ENCODE peak calls at places on chromosomes 2 and 18, in nine cellular contexts. N is AG04450; A is right lobe of liver; Q is tibial artery; K is WERI-Rb-1; J is GM23338; P is adrenal gland; V is CD8-positive, alpha-beta memory T cell; X is kidney. E is an unnamed sample.

GRCh38 chr2:42448163-42448562 is 45.6 kb downstream of the KCNG3 start:
- DNase-seq in N (no peak), A (no peak), Q (no peak), K (no peak), J (no peak), P (no peak), V (no peak), X (no peak), E (no peak)

GRCh38 chr2:106159867-106160785 is 34.0 kb downstream of the UXS1 start:
- DNase-seq in N (no peak), A (no peak), Q (no peak), K (no peak), J (peak; percentile 34), P (no peak), V (peak; percentile 25), X (no peak), E (no peak)

GRCh38 chr18:31497711-31498449 is at the start of gene DSG2:
- DNase-seq in N (no peak), A (peak; percentile 92), Q (no peak), K (peak; percentile 71), J (peak; percentile 90), P (peak; percentile 54), V (no peak), X (peak; percentile 92), E (peak; percentile 89)

GRCh38 chr2:129929321-129930290 is 49.9 kb upstream of the RAB6C start:
- DNase-seq in N (no peak), A (peak; percentile 27), Q (no peak), K (no peak), J (no peak), P (no peak), V (no peak), X (no peak), E (no peak)

GRCh38 chr2:172284209-172284608 is 143.2 kb upstream of the ITGA6 start:
- DNase-seq in N (no peak), A (no peak), Q (no peak), K (no peak), J (no peak), P (no peak), V (no peak), X (no peak), E (no peak)

GRCh38 chr2:15789381-15790062 is 150.8 kb upstream of the MYCN start:
- DNase-seq in N (no peak), A (no peak), Q (no peak), K (no peak), J (no peak), P (no peak), V (no peak), X (no peak), E (no peak)

GRCh38 chr2:191165190-191165643 is 14.4 kb upstream of the STAT4 start:
- DNase-seq in N (no peak), A (no peak), Q (no peak), K (peak; percentile 15), J (peak; percentile 78), P (no peak), V (no peak), X (no peak), E (peak; percentile 16)

GRCh38 chr2:43054367-43054766 is 172.0 kb downstream of the ZFP36L2 start:
- DNase-seq in N (no peak), A (no peak), Q (no peak), K (peak; percentile 52), J (no peak), P (no peak), V (no peak), X (no peak), E (no peak)

GRCh38 chr2:167181134-167181533 is 292.9 kb downstream of the XIRP2 start:
- DNase-seq in N (no peak), A (no peak), Q (no peak), K (no peak), J (no peak), P (no peak), V (no peak), X (no peak), E (no peak)

GRCh38 chr2:185738679-185739472 is at the start of gene FSIP2:
- DNase-seq in N (no peak), A (peak; percentile 69), Q (peak; percentile 20), K (peak; percentile 92), J (peak; percentile 94), P (peak; percentile 79), V (no peak), X (peak; percentile 81), E (peak; percentile 91)

GRCh38 chr2:9373047-9373446 is 50.3 kb downstream of the ITGB1BP1 start:
- DNase-seq in N (no peak), A (no peak), Q (no peak), K (no peak), J (no peak), P (no peak), V (no peak), X (peak; percentile 93), E (no peak)

DNA sequence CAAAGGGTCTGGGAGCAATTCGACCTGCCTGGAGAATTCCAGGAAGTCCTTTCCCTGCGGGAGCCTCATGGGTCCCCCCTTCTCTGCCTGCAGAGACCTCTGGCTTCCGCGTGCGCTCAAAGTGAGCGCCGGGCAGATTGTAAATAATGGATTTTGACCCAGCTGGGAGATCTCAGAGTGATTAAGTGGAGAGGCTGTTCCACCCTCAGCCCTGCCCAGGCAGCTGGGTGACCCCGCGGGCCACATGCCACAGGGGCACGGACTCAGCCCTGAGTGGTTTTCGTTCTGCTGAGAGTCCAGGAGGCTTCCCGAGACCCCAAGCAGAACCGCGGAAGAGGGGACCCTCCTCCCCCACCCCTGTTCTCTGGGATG is 1.2 kb downstream of the KCNG2 start:
- DNase-seq in N (no peak), A (no peak), Q (no peak), K (peak; percentile 75), J (peak; percentile 65), P (no peak), V (no peak), X (peak; percentile 53), E (no peak)
- H3K4me3 ChIP-seq in N (peak overlapping the region; percentile 46), A (no peak overlapping the region), Q (no peak overlapping the region), K (peak overlapping the region; percentile 70), J (peak overlapping the region; percentile 72), P (no peak overlapping the region), V (no peak overlapping the region), X (no peak overlapping the region), E (no peak overlapping the region)

GRCh38 chr18:79626905-79627749 is 52.5 kb upstream of the CTDP1 start:
- DNase-seq in N (no peak), A (peak; percentile 16), Q (no peak), K (no peak), J (no peak), P (no peak), V (no peak), X (peak; percentile 72), E (no peak)

GRCh38 chr18:79621501-79621900 is 58.1 kb upstream of the CTDP1 start:
- DNase-seq in N (no peak), A (no peak), Q (no peak), K (no peak), J (no peak), P (no peak), V (no peak), X (peak; percentile 49), E (no peak)

GRCh38 chr18:79625924-79626561 is 53.6 kb upstream of the CTDP1 start:
- DNase-seq in N (no peak), A (peak; percentile 36), Q (no peak), K (no peak), J (no peak), P (no peak), V (no peak), X (peak; percentile 56), E (peak; percentile 6)

GRCh38 chr18:79625195-79625923 is 54.2 kb upstream of the CTDP1 start:
- DNase-seq in N (no peak), A (peak; percentile 18), Q (peak; percentile 40), K (no peak), J (no peak), P (no peak), V (no peak), X (peak; percentile 36), E (peak; percentile 5)

DNA sequence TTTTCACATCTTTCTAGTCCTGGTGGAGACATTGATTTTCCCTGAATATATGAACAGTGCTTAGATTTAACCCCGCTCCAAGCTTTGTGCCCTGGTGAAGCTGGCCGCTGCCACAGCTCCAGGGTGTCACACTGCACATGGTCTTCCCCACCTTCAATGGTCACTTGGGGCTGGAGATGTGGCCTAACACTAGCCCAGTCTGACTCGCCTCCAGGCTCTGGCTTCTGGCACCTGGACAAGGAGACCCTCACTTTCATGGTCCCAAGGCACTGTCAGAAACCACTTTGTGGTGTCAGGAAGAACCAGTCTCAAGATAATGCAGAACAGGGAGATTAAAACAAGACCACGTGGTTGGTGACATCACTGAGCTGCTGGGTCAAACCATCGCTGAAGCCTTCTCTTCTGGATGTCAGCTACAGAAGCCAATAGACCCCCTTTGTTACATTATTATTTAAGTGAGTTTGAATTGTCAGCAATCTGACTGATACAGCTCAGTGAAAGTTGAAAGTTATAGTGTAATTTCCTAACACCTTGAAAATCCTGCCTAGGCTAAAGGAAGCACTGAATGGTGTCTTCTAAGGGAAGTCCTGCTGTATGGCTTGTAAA is 55.1 kb upstream of the CTDP1 start:
- DNase-seq in N (no peak), A (peak; percentile 23), Q (no peak), K (no peak), J (no peak), P (no peak), V (no peak), X (peak; percentile 44), E (peak; percentile 7)
- H3K27ac ChIP-seq in N (no peak overlapping the region), A (no peak overlapping the region), Q (no peak overlapping the region), K (no peak overlapping the region), J (no peak overlapping the region), P (no peak overlapping the region), V (no peak overlapping the region), X (no peak overlapping the region), E (no peak overlapping the region)

GRCh38 chr2:85577386-85578242 is at the start of gene VAMP8:
- DNase-seq in N (no peak), A (peak; percentile 73), Q (peak; percentile 57), K (no peak), J (peak; percentile 95), P (no peak), V (peak; percentile 58), X (peak; percentile 92), E (peak; percentile 89)

GRCh38 chr2:85579266-85579935 is 2.0 kb downstream of the VAMP8 start:
- DNase-seq in N (no peak), A (no peak), Q (peak; percentile 68), K (no peak), J (no peak), P (no peak), V (no peak), X (no peak), E (no peak)

GRCh38 chr2:85577063-85577385 is 362 bp upstream of the VAMP8 start:
- DNase-seq in N (no peak), A (no peak), Q (no peak), K (no peak), J (no peak), P (no peak), V (no peak), X (no peak), E (no peak)

GRCh38 chr2:85580206-85580605 is 2.8 kb downstream of the VAMP8 start:
- DNase-seq in N (no peak), A (no peak), Q (no peak), K (no peak), J (no peak), P (no peak), V (no peak), X (no peak), E (no peak)

GRCh38 chr2:85578243-85579180 is 1.1 kb downstream of the VAMP8 start:
- DNase-seq in N (no peak), A (no peak), Q (peak; percentile 73), K (no peak), J (no peak), P (no peak), V (no peak), X (peak; percentile 85), E (peak; percentile 44)
- H3K4me3 ChIP-seq in N (no peak overlapping the region), A (peak overlapping the region; percentile 56), Q (peak overlapping the region; percentile 27), K (no peak overlapping the region), J (peak overlapping the region; percentile 61), P (no peak overlapping the region), V (peak overlapping the region; percentile 78), X (peak overlapping the region; percentile 80), E (peak overlapping the region; percentile 41)

GRCh38 chr2:54417577-54417976 is 38.5 kb upstream of the SPTBN1 start:
- DNase-seq in N (no peak), A (no peak), Q (no peak), K (no peak), J (no peak), P (no peak), V (no peak), X (no peak), E (no peak)
- H3K27ac ChIP-seq in N (no peak overlapping the region), A (no peak overlapping the region), Q (no peak overlapping the region), K (no peak overlapping the region), J (no peak overlapping the region), P (peak overlapping the region; percentile 13), V (no peak overlapping the region), X (no peak overlapping the region), E (no peak overlapping the region)